ENCODE peak calls at places on chromosome 11, in nine cellular contexts. One of them, this sample, is unnamed. For H3K9me3 and H3K4me1, the result is how much of the 10 kb centered on the place peaks cover.

GRCh38 chr11:119262668-119263351 is 54.1 kb downstream of the MCAM start:
- DNase-seq in cardiac muscle cell: peak
- DNase-seq in endothelial cell of umbilical vein: peak
- DNase-seq in uterus: no peak
- DNase-seq in heart right ventricle: no peak
- DNase-seq in neural progenitor cell: no peak
- DNase-seq in lower lobe of right lung: no peak
- DNase-seq in endodermal cell: no peak
- DNase-seq in A549: no peak
- DNase-seq in this sample: no peak

GRCh38 chr11:130555251-130555841 is 106.9 kb downstream of the ADAMTS15 start:
- DNase-seq in cardiac muscle cell: peak
- DNase-seq in endodermal cell: no peak
- DNase-seq in lower lobe of right lung: no peak
- DNase-seq in endothelial cell of umbilical vein: no peak
- DNase-seq in A549: no peak
- DNase-seq in uterus: no peak
- DNase-seq in neural progenitor cell: no peak
- DNase-seq in heart right ventricle: no peak
- DNase-seq in this sample: peak

GRCh38 chr11:64558065-64558745 is 32.8 kb upstream of the SLC22A12 start:
- DNase-seq in heart right ventricle: no peak
- DNase-seq in neural progenitor cell: peak
- DNase-seq in A549: no peak
- DNase-seq in endodermal cell: peak
- DNase-seq in cardiac muscle cell: no peak
- DNase-seq in uterus: no peak
- DNase-seq in lower lobe of right lung: no peak
- DNase-seq in endothelial cell of umbilical vein: no peak
- DNase-seq in this sample: no peak

GRCh38 chr11:32374261-32374711 is 61.1 kb downstream of the WT1 start:
- DNase-seq in endodermal cell: peak
- DNase-seq in cardiac muscle cell: peak
- DNase-seq in endothelial cell of umbilical vein: peak
- DNase-seq in heart right ventricle: no peak
- DNase-seq in A549: peak
- DNase-seq in uterus: peak
- DNase-seq in neural progenitor cell: peak
- DNase-seq in lower lobe of right lung: no peak
- DNase-seq in this sample: no peak

GRCh38 chr11:36702330-36703054 is 104.5 kb upstream of the RAG2 start:
- DNase-seq in endodermal cell: peak
- DNase-seq in neural progenitor cell: peak
- DNase-seq in lower lobe of right lung: no peak
- DNase-seq in A549: peak
- DNase-seq in cardiac muscle cell: peak
- DNase-seq in heart right ventricle: no peak
- DNase-seq in uterus: no peak
- DNase-seq in endothelial cell of umbilical vein: peak
- DNase-seq in this sample: no peak

GRCh38 chr11:73273246-73273890 is 1.2 kb downstream of the P2RY6 start:
- DNase-seq in lower lobe of right lung: no peak
- DNase-seq in A549: no peak
- DNase-seq in uterus: peak
- DNase-seq in cardiac muscle cell: no peak
- DNase-seq in heart right ventricle: no peak
- DNase-seq in neural progenitor cell: no peak
- DNase-seq in endothelial cell of umbilical vein: no peak
- DNase-seq in endodermal cell: peak
- DNase-seq in this sample: no peak

GRCh38 chr11:93662177-93662575 is 694 bp downstream of the CEP295 start:
- DNase-seq in endothelial cell of umbilical vein: no peak
- DNase-seq in heart right ventricle: no peak
- DNase-seq in uterus: no peak
- DNase-seq in A549: no peak
- DNase-seq in neural progenitor cell: no peak
- DNase-seq in cardiac muscle cell: no peak
- DNase-seq in endodermal cell: no peak
- DNase-seq in lower lobe of right lung: no peak
- DNase-seq in this sample: no peak

GRCh38 chr11:76166314-76166713 is 40.0 kb downstream of the WNT11 start:
- DNase-seq in endodermal cell: peak
- DNase-seq in endothelial cell of umbilical vein: no peak
- DNase-seq in lower lobe of right lung: no peak
- DNase-seq in neural progenitor cell: no peak
- DNase-seq in heart right ventricle: no peak
- DNase-seq in uterus: no peak
- DNase-seq in A549: no peak
- DNase-seq in cardiac muscle cell: no peak
- DNase-seq in this sample: no peak

GRCh38 chr11:102276302-102277182 is 40.7 kb upstream of the BIRC3 start:
- DNase-seq in endothelial cell of umbilical vein: peak
- DNase-seq in heart right ventricle: no peak
- DNase-seq in endodermal cell: no peak
- DNase-seq in A549: no peak
- DNase-seq in neural progenitor cell: no peak
- DNase-seq in uterus: no peak
- DNase-seq in cardiac muscle cell: peak
- DNase-seq in lower lobe of right lung: no peak
- DNase-seq in this sample: no peak

GRCh38 chr11:79594839-79595238 is 154.0 kb upstream of the TENM4 start:
- DNase-seq in heart right ventricle: no peak
- DNase-seq in endodermal cell: no peak
- DNase-seq in uterus: no peak
- DNase-seq in cardiac muscle cell: no peak
- DNase-seq in lower lobe of right lung: no peak
- DNase-seq in A549: no peak
- DNase-seq in endothelial cell of umbilical vein: no peak
- DNase-seq in neural progenitor cell: no peak
- DNase-seq in this sample: no peak

GRCh38 chr11:131977231-131977630 is 606.8 kb downstream of the NTM start:
- DNase-seq in uterus: no peak
- DNase-seq in neural progenitor cell: peak
- DNase-seq in cardiac muscle cell: no peak
- DNase-seq in endothelial cell of umbilical vein: no peak
- DNase-seq in A549: no peak
- DNase-seq in lower lobe of right lung: no peak
- DNase-seq in endodermal cell: peak
- DNase-seq in heart right ventricle: no peak
- DNase-seq in this sample: no peak

GRCh38 chr11:95363710-95364109 is 132.7 kb upstream of the SESN3 start:
- DNase-seq in cardiac muscle cell: no peak
- DNase-seq in heart right ventricle: no peak
- DNase-seq in lower lobe of right lung: no peak
- DNase-seq in endodermal cell: peak
- DNase-seq in A549: no peak
- DNase-seq in endothelial cell of umbilical vein: no peak
- DNase-seq in neural progenitor cell: peak
- DNase-seq in uterus: no peak
- DNase-seq in this sample: no peak

GRCh38 chr11:75265851-75266531 is 25.4 kb downstream of the TPBGL start:
- DNase-seq in endothelial cell of umbilical vein: no peak
- DNase-seq in endodermal cell: peak
- DNase-seq in uterus: peak
- DNase-seq in cardiac muscle cell: peak
- DNase-seq in lower lobe of right lung: peak
- DNase-seq in heart right ventricle: no peak
- DNase-seq in A549: no peak
- DNase-seq in neural progenitor cell: no peak
- DNase-seq in this sample: no peak

GRCh38 chr11:12842933-12843636 is 166.0 kb upstream of the RASSF10 start:
- DNase-seq in endodermal cell: no peak
- DNase-seq in endothelial cell of umbilical vein: peak
- DNase-seq in cardiac muscle cell: peak
- DNase-seq in neural progenitor cell: peak
- DNase-seq in lower lobe of right lung: no peak
- DNase-seq in uterus: peak
- DNase-seq in heart right ventricle: no peak
- DNase-seq in A549: no peak
- DNase-seq in this sample: no peak

GRCh38 chr11:130452941-130453340 is 4.5 kb downstream of the ADAMTS15 start:
- DNase-seq in A549: no peak
- DNase-seq in endothelial cell of umbilical vein: no peak
- DNase-seq in lower lobe of right lung: no peak
- DNase-seq in endodermal cell: peak
- DNase-seq in cardiac muscle cell: no peak
- DNase-seq in heart right ventricle: peak
- DNase-seq in uterus: no peak
- DNase-seq in neural progenitor cell: no peak
- DNase-seq in this sample: no peak

GRCh38 chr11:131674051-131674755 is 303.8 kb downstream of the NTM start:
- DNase-seq in endodermal cell: peak
- DNase-seq in heart right ventricle: peak
- DNase-seq in neural progenitor cell: peak
- DNase-seq in cardiac muscle cell: peak
- DNase-seq in lower lobe of right lung: peak
- DNase-seq in A549: peak
- DNase-seq in endothelial cell of umbilical vein: peak
- DNase-seq in uterus: no peak
- DNase-seq in this sample: no peak

GRCh38 chr11:119721129-119722120 is 7.6 kb downstream of the NECTIN1 start:
- DNase-seq in endothelial cell of umbilical vein: peak
- DNase-seq in lower lobe of right lung: no peak
- DNase-seq in A549: peak
- DNase-seq in uterus: no peak
- DNase-seq in neural progenitor cell: peak
- DNase-seq in heart right ventricle: peak
- DNase-seq in endodermal cell: peak
- DNase-seq in cardiac muscle cell: no peak
- DNase-seq in this sample: no peak

GRCh38 chr11:14093065-14093464 is 130.5 kb downstream of the SPON1 start:
- DNase-seq in lower lobe of right lung: no peak
- DNase-seq in uterus: no peak
- DNase-seq in endothelial cell of umbilical vein: no peak
- DNase-seq in A549: no peak
- DNase-seq in cardiac muscle cell: no peak
- DNase-seq in neural progenitor cell: no peak
- DNase-seq in endodermal cell: no peak
- DNase-seq in heart right ventricle: no peak
- DNase-seq in this sample: no peak

GRCh38 chr11:31875861-31876625 is 64.9 kb upstream of the PAX6 start:
- DNase-seq in endothelial cell of umbilical vein: no peak
- DNase-seq in neural progenitor cell: peak
- DNase-seq in heart right ventricle: no peak
- DNase-seq in uterus: no peak
- DNase-seq in endodermal cell: peak
- DNase-seq in lower lobe of right lung: no peak
- DNase-seq in A549: no peak
- DNase-seq in cardiac muscle cell: no peak
- DNase-seq in this sample: no peak

GRCh38 chr11:134862796-134863195 is 450.8 kb upstream of the B3GAT1 start:
- DNase-seq in heart right ventricle: no peak
- DNase-seq in neural progenitor cell: no peak
- DNase-seq in lower lobe of right lung: no peak
- DNase-seq in endodermal cell: no peak
- DNase-seq in A549: no peak
- DNase-seq in endothelial cell of umbilical vein: no peak
- DNase-seq in uterus: no peak
- DNase-seq in cardiac muscle cell: no peak
- DNase-seq in this sample: no peak

GRCh38 chr11:125552927-125553326 is 16.4 kb upstream of the EI24 start:
- DNase-seq in heart right ventricle: no peak
- DNase-seq in A549: no peak
- DNase-seq in endothelial cell of umbilical vein: no peak
- DNase-seq in uterus: no peak
- DNase-seq in cardiac muscle cell: no peak
- DNase-seq in lower lobe of right lung: no peak
- DNase-seq in neural progenitor cell: no peak
- DNase-seq in endodermal cell: no peak
- DNase-seq in this sample: no peak
- H3K9me3 ChIP-seq in heart right ventricle: under half
- H3K9me3 ChIP-seq in A549: under half
- H3K9me3 ChIP-seq in endothelial cell of umbilical vein: under half
- H3K9me3 ChIP-seq in uterus: under half
- H3K9me3 ChIP-seq in cardiac muscle cell: under half
- H3K9me3 ChIP-seq in lower lobe of right lung: under half
- H3K9me3 ChIP-seq in neural progenitor cell: under half
- H3K9me3 ChIP-seq in endodermal cell: half or more
- H3K9me3 ChIP-seq in this sample: under half

DNA sequence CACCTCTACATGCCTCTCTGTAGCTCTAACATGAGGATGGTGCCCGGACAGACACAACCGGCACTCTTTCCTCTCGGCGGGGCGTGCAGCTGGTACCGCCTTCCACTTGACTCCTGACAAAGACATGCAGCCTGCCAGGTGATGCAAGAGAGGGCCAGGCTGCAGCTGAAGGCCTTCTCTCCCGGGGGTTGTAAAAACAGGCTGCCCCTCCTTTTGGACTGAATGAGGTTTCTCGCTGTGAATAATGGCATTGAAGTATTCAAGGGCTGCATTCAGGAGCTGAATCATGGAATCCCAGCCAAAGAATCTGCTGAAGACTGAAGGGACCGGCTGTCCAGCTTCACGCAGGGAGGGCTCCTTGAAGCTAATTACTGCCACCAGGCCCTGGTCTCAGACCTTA is 110.9 kb downstream of the GALNT18 start:
- DNase-seq in neural progenitor cell: peak
- DNase-seq in endothelial cell of umbilical vein: no peak
- DNase-seq in uterus: peak
- DNase-seq in A549: no peak
- DNase-seq in endodermal cell: no peak
- DNase-seq in heart right ventricle: peak
- DNase-seq in lower lobe of right lung: peak
- DNase-seq in cardiac muscle cell: no peak
- DNase-seq in this sample: no peak
- H3K4me1 ChIP-seq in neural progenitor cell: under half
- H3K4me1 ChIP-seq in endothelial cell of umbilical vein: under half
- H3K4me1 ChIP-seq in uterus: under half
- H3K4me1 ChIP-seq in A549: under half
- H3K4me1 ChIP-seq in endodermal cell: under half
- H3K4me1 ChIP-seq in heart right ventricle: under half
- H3K4me1 ChIP-seq in lower lobe of right lung: under half
- H3K4me1 ChIP-seq in cardiac muscle cell: under half
- H3K4me1 ChIP-seq in this sample: under half

GRCh38 chr11:116719102-116719501 is 53.7 kb downstream of the BUD13 start:
- DNase-seq in heart right ventricle: no peak
- DNase-seq in cardiac muscle cell: no peak
- DNase-seq in endodermal cell: no peak
- DNase-seq in endothelial cell of umbilical vein: no peak
- DNase-seq in A549: no peak
- DNase-seq in lower lobe of right lung: no peak
- DNase-seq in uterus: no peak
- DNase-seq in neural progenitor cell: no peak
- DNase-seq in this sample: no peak
- H3K9me3 ChIP-seq in heart right ventricle: under half
- H3K9me3 ChIP-seq in cardiac muscle cell: under half
- H3K9me3 ChIP-seq in endodermal cell: under half
- H3K9me3 ChIP-seq in endothelial cell of umbilical vein: under half
- H3K9me3 ChIP-seq in A549: under half
- H3K9me3 ChIP-seq in lower lobe of right lung: under half
- H3K9me3 ChIP-seq in uterus: under half
- H3K9me3 ChIP-seq in neural progenitor cell: under half
- H3K9me3 ChIP-seq in this sample: under half

DNA sequence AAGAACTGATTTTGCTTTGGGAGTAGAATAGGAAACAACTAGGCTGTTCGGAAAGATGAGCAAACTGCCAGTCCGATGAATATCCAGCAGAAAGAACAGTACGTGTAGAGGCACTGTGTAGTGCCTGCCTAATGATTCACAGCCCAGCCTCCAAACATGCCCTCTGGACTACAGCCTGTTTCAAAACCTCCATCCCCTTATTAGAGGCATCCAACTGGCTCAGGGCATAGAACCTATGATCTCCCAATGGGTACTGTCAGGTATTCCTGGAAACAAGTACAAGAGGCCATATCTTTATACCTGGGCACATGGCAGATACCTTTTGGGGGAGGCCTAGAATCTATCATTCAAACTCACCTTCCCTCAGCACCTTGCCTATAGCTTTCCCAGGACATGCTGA is 4.9 kb downstream of the RRP8 start:
- DNase-seq in neural progenitor cell: no peak
- DNase-seq in cardiac muscle cell: no peak
- DNase-seq in heart right ventricle: no peak
- DNase-seq in endothelial cell of umbilical vein: no peak
- DNase-seq in uterus: peak
- DNase-seq in lower lobe of right lung: no peak
- DNase-seq in endodermal cell: peak
- DNase-seq in A549: no peak
- DNase-seq in this sample: no peak
- H3K4me1 ChIP-seq in neural progenitor cell: under half
- H3K4me1 ChIP-seq in cardiac muscle cell: under half
- H3K4me1 ChIP-seq in heart right ventricle: under half
- H3K4me1 ChIP-seq in endothelial cell of umbilical vein: under half
- H3K4me1 ChIP-seq in uterus: under half
- H3K4me1 ChIP-seq in lower lobe of right lung: under half
- H3K4me1 ChIP-seq in endodermal cell: under half
- H3K4me1 ChIP-seq in A549: under half
- H3K4me1 ChIP-seq in this sample: half or more

This sample was measured in tibial artery.